ENCODE peak calls at places on chromosome 7, in six cellular contexts. R is GM12892, U is HCT116, X is upper lobe of left lung, P is GM12891, B is transverse colon. H is an unnamed sample.

GRCh38 chr7:94458041-94458440 is 51.6 kb upstream of the CASD1 start:
- DNase-seq in U (no peak), B (no peak), P (no peak), R (no peak), X (no peak), H (no peak)

GRCh38 chr7:45181991-45182855 is 24.6 kb downstream of the RAMP3 start:
- DNase-seq in X (no peak), P (no peak), B (no peak), U (no peak), R (no peak), H (no peak)

GRCh38 chr7:74454059-74454947 is 597 bp downstream of the GTF2IRD1 start:
- DNase-seq in P (no peak), R (no peak), B (no peak), X (peak; percentile 87), U (no peak), H (no peak)

GRCh38 chr7:451255-452229 is 68.1 kb downstream of the PDGFA start:
- DNase-seq in P (no peak), R (no peak), X (peak; percentile 52), B (no peak), U (no peak), H (peak; percentile 46)

GRCh38 chr7:135716677-135717238 is 11.2 kb downstream of the SLC13A4 start:
- DNase-seq in U (no peak), X (no peak), B (no peak), P (no peak), R (no peak), H (no peak)

GRCh38 chr7:44325811-44326241 is 432 bp upstream of the CAMK2B start:
- DNase-seq in U (no peak), B (no peak), R (no peak), P (no peak), X (no peak), H (peak; percentile 61)

GRCh38 chr7:64879097-64879730 is 23.9 kb upstream of the ZNF273 start:
- DNase-seq in X (no peak), P (no peak), U (no peak), R (no peak), B (no peak), H (no peak)

GRCh38 chr7:2710901-2711551 is 23.0 kb downstream of the AMZ1 start:
- DNase-seq in U (no peak), R (no peak), P (no peak), B (no peak), X (no peak), H (no peak)

GRCh38 chr7:102193806-102194205 is 92.9 kb upstream of the SH2B2 start:
- DNase-seq in R (no peak), U (no peak), P (no peak), X (no peak), B (no peak), H (no peak)

GRCh38 chr7:95509199-95509598 is 23.5 kb downstream of the ASB4 start:
- DNase-seq in B (no peak), R (no peak), U (no peak), X (no peak), P (no peak), H (peak; percentile 86)

GRCh38 chr7:106038916-106039315 is 73.2 kb downstream of the SYPL1 start:
- DNase-seq in B (no peak), R (no peak), U (no peak), X (no peak), P (no peak), H (no peak)

GRCh38 chr7:120273476-120273975 is 551 bp downstream of the KCND2 start:
- DNase-seq in P (peak; percentile 52), R (peak; percentile 31), U (no peak), B (no peak), X (peak; percentile 79), H (peak; percentile 85)

GRCh38 chr7:73572767-73573186 is 5.6 kb downstream of the TBL2 start:
- DNase-seq in B (peak; percentile 26), P (no peak), R (no peak), X (no peak), U (no peak), H (no peak)

GRCh38 chr7:34034728-34035127 is 129.4 kb downstream of the BMPER start:
- DNase-seq in U (no peak), R (no peak), P (no peak), B (no peak), X (no peak), H (no peak)

GRCh38 chr7:43647772-43648643 is 65.1 kb downstream of the STK17A start:
- DNase-seq in R (no peak), B (peak; percentile 59), U (peak; percentile 67), P (no peak), X (peak; percentile 43), H (peak; percentile 39)

GRCh38 chr7:113109718-113110117 is 8.6 kb downstream of the SMIM30 start:
- DNase-seq in R (no peak), U (no peak), P (no peak), X (no peak), B (no peak), H (no peak)

GRCh38 chr7:99500637-99501009 is 542 bp upstream of the ZNF394 start:
- DNase-seq in U (no peak), X (no peak), P (no peak), B (no peak), R (no peak), H (no peak)

GRCh38 chr7:37832194-37832593 is 16.2 kb upstream of the NME8 start:
- DNase-seq in U (no peak), R (no peak), X (peak; percentile 42), P (no peak), B (peak; percentile 57), H (no peak)

GRCh38 chr7:141073173-141073640 is 657 bp upstream of the TMEM178B start:
- DNase-seq in R (no peak), X (peak; percentile 89), B (peak; percentile 9), P (peak; percentile 39), U (no peak), H (peak; percentile 78)

GRCh38 chr7:135825406-135825805 is 76.8 kb upstream of the FAM180A start:
- DNase-seq in P (no peak), X (no peak), U (no peak), B (no peak), R (no peak), H (peak; percentile 28)

GRCh38 chr7:123054357-123055133 is 59.0 kb upstream of the TAS2R16 start:
- DNase-seq in R (no peak), U (peak; percentile 13), P (no peak), X (no peak), B (no peak), H (peak; percentile 69)

GRCh38 chr7:102473271-102473991 is 5.3 kb downstream of the POLR2J start:
- DNase-seq in R (no peak), P (no peak), X (peak; percentile 56), U (no peak), B (no peak), H (no peak)

GRCh38 chr7:17903337-17903736 is 37.0 kb downstream of the SNX13 start:
- DNase-seq in U (no peak), R (no peak), X (no peak), P (no peak), B (no peak), H (no peak)

GRCh38 chr7:5437987-5438386 is 14.4 kb upstream of the TNRC18 start:
- DNase-seq in U (no peak), X (no peak), B (no peak), P (no peak), R (no peak), H (no peak)

GRCh38 chr7:5437348-5437892 is 13.8 kb upstream of the TNRC18 start:
- DNase-seq in U (no peak), P (no peak), R (no peak), B (no peak), X (no peak), H (no peak)

GRCh38 chr7:5433181-5433580 is 9.5 kb upstream of the TNRC18 start:
- DNase-seq in U (no peak), R (no peak), B (no peak), P (no peak), X (no peak), H (no peak)

GRCh38 chr7:5435291-5436002 is 11.8 kb upstream of the TNRC18 start:
- DNase-seq in R (no peak), X (no peak), B (no peak), U (no peak), P (no peak), H (no peak)

DNA sequence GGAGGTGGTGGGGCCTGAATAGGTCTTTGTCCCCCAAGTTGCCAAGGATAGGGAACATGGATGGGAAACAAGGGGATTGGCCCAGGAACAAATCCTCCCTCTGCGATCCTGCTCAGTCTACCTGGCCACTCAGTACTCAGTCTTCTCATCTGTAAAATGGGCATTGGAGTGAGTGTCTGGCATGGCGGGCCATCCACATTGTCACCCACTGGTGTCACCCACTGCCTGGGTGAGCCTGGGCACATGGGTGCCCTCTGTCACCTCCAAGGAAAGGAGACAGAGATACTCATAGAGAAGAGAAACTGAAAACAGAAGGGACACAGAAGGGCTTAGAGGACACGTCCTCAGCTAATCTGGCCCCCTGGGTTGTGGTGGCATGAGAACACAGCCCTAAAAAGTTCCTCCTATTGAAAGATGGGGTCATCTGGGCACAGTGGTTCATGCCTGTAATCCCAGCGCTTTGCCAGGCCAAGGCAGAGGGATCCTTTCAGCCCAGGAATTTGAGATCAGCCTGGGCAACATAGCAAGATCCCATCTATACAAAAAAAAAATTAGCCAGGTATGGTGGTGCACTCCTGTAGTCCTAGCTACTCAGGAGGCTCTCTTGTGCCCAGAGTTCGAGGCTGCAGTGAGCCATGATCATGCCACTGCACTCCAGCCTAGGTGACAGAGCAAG is 12.5 kb upstream of the TNRC18 start:
- DNase-seq in B (no peak), X (no peak), P (no peak), R (no peak), U (no peak), H (no peak)
- TF ChIP-seq POLR2AphosphoS5 in B (no peak), X (no peak), P (no peak), R (no peak), U (no peak), H (no peak)

GRCh38 chr7:87747681-87748080 is 119.5 kb downstream of the RUNDC3B start:
- DNase-seq in R (no peak), P (no peak), U (no peak), X (no peak), B (no peak), H (no peak)
- TF ChIP-seq POLR2AphosphoS5 in R (no peak), P (no peak), U (no peak), X (no peak), B (no peak), H (no peak)

DNA sequence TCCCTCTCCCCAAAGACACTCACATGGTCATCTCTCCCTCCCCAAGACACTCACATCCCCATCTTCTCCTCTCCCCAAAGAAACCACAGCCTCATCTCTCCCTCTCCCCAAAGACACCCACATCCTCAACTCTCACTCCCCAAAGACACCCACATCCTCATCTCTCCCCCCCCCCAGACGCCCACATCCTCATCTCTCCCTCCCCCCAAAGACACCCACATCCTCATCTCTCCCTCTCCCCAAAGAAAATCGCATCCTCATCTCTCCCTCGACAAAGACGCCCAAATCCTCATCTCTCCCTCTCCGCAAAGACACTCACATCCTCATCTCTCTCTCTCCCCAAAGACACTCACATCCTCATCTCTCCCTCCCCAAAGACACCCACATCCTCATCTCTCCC is 31.5 kb downstream of the INSIG1 start:
- DNase-seq in U (no peak), X (no peak), R (no peak), P (no peak), B (no peak), H (no peak)
- TF ChIP-seq POLR2AphosphoS5 in U (no peak), X (no peak), R (no peak), P (no peak), B (no peak), H (no peak)

DNA sequence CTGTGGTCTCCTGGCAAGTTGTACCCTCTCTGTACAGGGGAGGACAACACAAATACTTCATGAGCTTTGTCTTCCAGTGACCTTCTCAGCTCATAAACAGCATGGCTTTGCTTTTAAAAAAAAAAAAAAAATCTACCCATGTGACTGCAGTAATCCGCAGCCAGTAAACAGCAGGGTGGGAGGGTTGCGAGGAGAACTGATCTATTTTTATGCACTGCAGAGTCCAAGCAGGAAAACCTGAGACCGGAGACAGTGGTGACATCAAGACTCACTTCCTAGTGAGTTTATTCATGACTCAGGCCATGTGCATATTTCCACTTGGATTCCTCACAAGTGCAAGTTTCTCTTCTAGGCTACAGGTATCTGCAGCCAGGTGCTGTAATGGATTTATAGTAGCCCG is 127.9 kb downstream of the NRF1 start:
- DNase-seq in P (no peak), B (no peak), X (no peak), R (no peak), U (no peak), H (no peak)
- TF ChIP-seq POLR2AphosphoS5 in P (no peak), B (no peak), X (no peak), R (no peak), U (no peak), H (no peak)